ENCODE peak calls at places on chromosomes 4 and X, in nine cellular contexts. Q is suprapubic skin, S is prostate gland, V is A549, E is IMR-90, Z is breast epithelium, H is heart left ventricle, L is stomach, P is adrenal gland. T is an unnamed sample.

GRCh38 chrX:23003121-23003520 is 3.4 kb downstream of the DDX53 start:
- DNase-seq in Q (no peak), S (no peak), V (no peak), E (peak; percentile 53), Z (no peak), H (no peak), L (no peak), P (no peak), T (no peak)

GRCh38 chr4:175273995-175274753 is 356.0 kb downstream of the ADAM29 start:
- DNase-seq in Q (no peak), S (no peak), V (no peak), E (peak; percentile 15), Z (no peak), H (no peak), L (no peak), P (no peak), T (no peak)

GRCh38 chr4:8910822-8911310 is 39.2 kb upstream of the HMX1 start:
- DNase-seq in Q (no peak), S (no peak), V (no peak), E (no peak), Z (peak; percentile 31), H (no peak), L (peak; percentile 13), P (no peak), T (peak; percentile 5)

GRCh38 chr4:16627999-16628398 is 270.4 kb downstream of the LDB2 start:
- DNase-seq in Q (no peak), S (no peak), V (no peak), E (peak; percentile 95), Z (no peak), H (no peak), L (no peak), P (no peak), T (no peak)

GRCh38 chrX:84219551-84219950 is 31.6 kb upstream of the RPS6KA6 start:
- DNase-seq in Q (no peak), S (no peak), V (no peak), E (no peak), Z (no peak), H (no peak), L (no peak), P (no peak), T (no peak)

GRCh38 chr4:124722069-124722468 is 9.5 kb upstream of the ANKRD50 start:
- DNase-seq in Q (no peak), S (no peak), V (no peak), E (peak; percentile 47), Z (no peak), H (no peak), L (no peak), P (no peak), T (no peak)

GRCh38 chr4:184250795-184251679 is 33.4 kb upstream of the ENPP6 start:
- DNase-seq in Q (no peak), S (no peak), V (peak; percentile 58), E (peak; percentile 60), Z (no peak), H (no peak), L (no peak), P (no peak), T (no peak)

GRCh38 chrX:51440365-51440764 is 56.0 kb downstream of the NUDT11 start:
- DNase-seq in Q (no peak), S (no peak), V (no peak), E (no peak), Z (no peak), H (no peak), L (no peak), P (no peak), T (no peak)

GRCh38 chr4:101237773-101238172 is 109.6 kb downstream of the PPP3CA start:
- DNase-seq in Q (no peak), S (no peak), V (no peak), E (no peak), Z (no peak), H (no peak), L (no peak), P (no peak), T (no peak)

GRCh38 chr4:181308476-181309170 is 934.6 kb upstream of the TENM3 start:
- DNase-seq in Q (no peak), S (no peak), V (no peak), E (no peak), Z (no peak), H (no peak), L (peak; percentile 26), P (no peak), T (no peak)

GRCh38 chrX:101291204-101291603 is at the start of gene TAF7L:
- DNase-seq in Q (no peak), S (no peak), V (no peak), E (no peak), Z (no peak), H (no peak), L (no peak), P (peak; percentile 0), T (peak; percentile 6)

GRCh38 chrX:15737188-15737956 is 698 bp upstream of the CA5B start:
- DNase-seq in Q (no peak), S (no peak), V (no peak), E (peak; percentile 10), Z (no peak), H (no peak), L (no peak), P (no peak), T (no peak)

GRCh38 chr4:56134272-56134671 is 185.5 kb downstream of the CEP135 start:
- DNase-seq in Q (no peak), S (no peak), V (no peak), E (peak; percentile 43), Z (no peak), H (peak; percentile 68), L (no peak), P (peak; percentile 50), T (peak; percentile 44)

GRCh38 chr4:154137320-154137905 is 348.5 kb upstream of the SFRP2 start:
- DNase-seq in Q (no peak), S (no peak), V (no peak), E (no peak), Z (no peak), H (no peak), L (no peak), P (no peak), T (no peak)

GRCh38 chr4:2637956-2638552 is 101.6 kb downstream of the FAM193A start:
- DNase-seq in Q (peak; percentile 44), S (no peak), V (no peak), E (no peak), Z (peak; percentile 20), H (no peak), L (peak; percentile 61), P (no peak), T (no peak)

DNA sequence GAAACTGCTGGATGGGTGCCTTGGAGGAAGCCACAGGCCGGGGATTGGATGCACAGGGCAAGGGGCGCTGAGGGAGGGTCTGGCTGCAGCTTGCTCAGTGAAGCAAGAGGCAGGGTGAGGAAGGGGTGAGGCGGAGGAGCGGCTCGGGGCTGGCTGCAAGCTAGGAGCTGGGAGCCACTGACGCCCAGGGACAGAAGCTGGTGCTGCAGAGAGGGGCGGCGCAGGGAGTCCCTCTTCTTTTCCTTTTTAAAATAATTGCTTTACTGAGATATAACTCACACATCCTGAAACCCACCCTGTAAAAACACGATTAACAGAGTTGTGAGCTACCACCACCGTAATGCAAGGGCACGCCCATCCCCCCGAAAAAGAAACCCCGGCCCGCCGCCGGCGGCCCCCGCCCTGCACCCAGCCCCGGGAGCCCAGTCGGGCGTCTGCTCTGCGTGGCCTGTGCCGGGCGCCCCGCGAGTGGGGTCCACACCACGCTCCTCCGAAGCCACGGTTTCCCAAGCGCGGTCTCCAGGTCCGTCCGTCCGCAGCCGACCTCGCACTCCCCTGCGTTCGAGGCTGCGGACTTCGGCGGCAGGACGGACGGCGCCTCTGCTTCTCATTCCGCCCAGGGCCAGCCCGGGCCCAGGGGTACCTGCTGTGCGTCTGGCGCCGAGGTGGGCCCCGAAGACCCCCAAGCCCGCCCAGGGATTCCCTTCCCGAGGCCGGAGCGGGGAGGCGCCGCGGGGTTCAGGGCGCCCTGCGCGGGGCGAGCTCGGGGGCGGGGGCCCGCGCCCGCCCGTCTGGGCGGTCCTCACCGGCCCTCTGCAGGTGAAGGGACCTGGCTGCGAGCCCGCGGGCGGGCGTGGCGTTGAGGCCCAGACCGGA is 865 bp upstream of the UVSSA start:
- DNase-seq in Q (no peak), S (peak; percentile 23), V (peak; percentile 45), E (peak; percentile 16), Z (peak; percentile 68), H (peak; percentile 54), L (peak; percentile 42), P (peak; percentile 49), T (peak; percentile 60)
- TF ChIP-seq POLR2A in Q (no peak), S (no peak), V (peak; percentile 16), E (no peak), Z (no peak), H (no peak), L (no peak), P (peak; percentile 17), T (peak; percentile 16)

DNA sequence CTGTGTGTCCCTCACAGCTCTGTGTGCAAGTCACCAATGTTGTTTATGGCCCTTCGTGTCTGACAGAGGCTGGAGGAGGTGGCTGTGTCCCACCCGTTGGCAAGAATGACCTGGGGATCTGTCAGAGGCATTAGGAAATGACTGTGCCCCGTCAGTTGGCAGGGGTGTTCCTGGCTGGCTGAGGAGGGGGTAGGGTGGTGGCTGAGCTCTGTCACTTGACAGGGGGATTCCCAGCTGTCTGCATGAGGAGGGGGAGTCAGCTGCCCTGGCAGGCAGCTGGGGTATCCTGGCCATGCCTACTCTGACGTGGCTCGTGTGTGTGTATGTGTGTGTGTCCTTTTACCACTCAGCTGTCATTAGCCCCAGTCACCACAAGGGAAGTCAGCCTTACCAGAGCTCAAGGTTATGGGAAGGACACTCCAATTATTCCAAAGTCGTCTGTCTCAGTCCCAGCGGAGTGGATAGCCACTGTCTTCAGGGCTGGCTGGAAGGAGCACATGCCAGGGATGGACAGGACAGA is 93.2 kb downstream of the EFNB1 start:
- DNase-seq in Q (no peak), S (no peak), V (no peak), E (no peak), Z (no peak), H (peak; percentile 32), L (no peak), P (no peak), T (no peak)
- TF ChIP-seq CTCF in Q (no peak), S (no peak), V (no peak), E (no peak), Z (no peak), H (no peak), L (no peak), P (no peak), T (no peak)

GRCh38 chr4:99894998-99895397 is 771 bp upstream of the LAMTOR3 start:
- DNase-seq in Q (no peak), S (peak; percentile 5), V (no peak), E (no peak), Z (no peak), H (no peak), L (no peak), P (peak; percentile 1), T (no peak)
- H3K27ac ChIP-seq in Q (peak overlapping the region; percentile 57), S (peak overlapping the region; percentile 85), V (peak overlapping the region; percentile 76), E (peak overlapping the region; percentile 75), Z (peak overlapping the region; percentile 90), H (peak overlapping the region; percentile 87), L (peak overlapping the region; percentile 92), P (peak overlapping the region; percentile 66), T (peak overlapping the region; percentile 79)

DNA sequence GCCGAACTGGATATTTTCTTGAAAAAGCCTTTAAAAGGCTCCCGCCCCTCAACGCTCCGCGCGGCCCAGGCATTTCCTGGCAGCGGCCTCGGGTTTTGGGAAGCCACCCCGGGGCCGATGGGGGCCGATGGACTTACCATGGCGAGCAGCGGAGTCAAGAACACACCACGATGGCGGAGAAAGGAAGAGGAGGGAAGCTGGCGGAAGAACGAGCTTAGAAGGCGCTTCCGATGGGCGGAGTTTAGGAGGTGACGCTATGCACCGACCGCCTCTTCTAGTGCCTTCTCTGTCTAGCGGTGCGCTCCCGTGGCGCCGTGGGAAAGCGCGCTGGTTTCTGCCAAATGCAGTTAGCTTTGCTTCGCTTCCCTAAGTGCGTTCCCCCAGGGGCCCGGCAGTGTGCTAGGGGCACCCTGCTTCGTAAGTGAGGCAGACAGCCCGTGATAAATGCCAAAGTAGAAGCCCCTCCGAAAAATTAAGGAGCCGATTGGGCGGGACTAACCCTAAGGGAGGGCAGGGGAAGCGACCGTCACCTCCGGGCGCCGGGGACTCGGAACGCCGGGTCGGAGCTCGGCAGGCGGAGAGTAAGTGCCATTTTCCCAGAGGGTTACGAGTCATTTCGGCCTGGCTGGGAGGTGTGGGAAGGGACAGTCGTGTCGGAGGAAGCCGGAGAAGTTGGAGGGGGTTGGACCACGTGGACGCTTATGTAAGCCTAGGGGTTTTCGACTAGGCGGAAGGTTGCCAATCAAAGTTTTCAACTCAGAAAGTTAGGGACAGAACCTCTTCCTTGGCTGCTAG is at the start of gene RPL39:
- DNase-seq in Q (peak; percentile 86), S (peak; percentile 80), V (peak; percentile 93), E (peak; percentile 87), Z (peak; percentile 75), H (peak; percentile 87), L (peak; percentile 82), P (peak; percentile 85), T (peak; percentile 86)
- TF ChIP-seq POLR2A in Q (peak; percentile 47), S (peak; percentile 62), V (peak; percentile 88), E (peak; percentile 96), Z (peak; percentile 18), H (no peak), L (no peak), P (peak; percentile 80), T (peak; percentile 85)

T was measured in body of pancreas.